ENCODE peak calls at places on chromosomes 13 and 19, in seven cellular contexts. One of them, this sample, is unnamed.

GRCh38 chr13:50999641-51000040 is 90.0 kb downstream of the RNASEH2B start:
- DNase-seq in GM04504: no peak
- DNase-seq in kidney epithelial cell: no peak
- DNase-seq in ELR: no peak
- DNase-seq in GF-D8: no peak
- DNase-seq in activated T-cell treated with anti-CD3 and anti-CD28 coated beads for 48 hours: no peak
- DNase-seq in tibial nerve: no peak
- DNase-seq in this sample: no peak

GRCh38 chr13:107842562-107843180 is 372.7 kb downstream of the LIG4 start:
- DNase-seq in GF-D8: no peak
- DNase-seq in activated T-cell treated with anti-CD3 and anti-CD28 coated beads for 48 hours: no peak
- DNase-seq in GM04504: peak
- DNase-seq in tibial nerve: no peak
- DNase-seq in kidney epithelial cell: peak
- DNase-seq in ELR: peak
- DNase-seq in this sample: no peak

GRCh38 chr13:29849071-29849541 is 1.3 kb downstream of the UBL3 start:
- DNase-seq in GF-D8: peak
- DNase-seq in GM04504: no peak
- DNase-seq in activated T-cell treated with anti-CD3 and anti-CD28 coated beads for 48 hours: peak
- DNase-seq in kidney epithelial cell: no peak
- DNase-seq in ELR: peak
- DNase-seq in tibial nerve: peak
- DNase-seq in this sample: no peak

GRCh38 chr19:35248310-35249145 is at the start of gene LSR:
- DNase-seq in activated T-cell treated with anti-CD3 and anti-CD28 coated beads for 48 hours: peak
- DNase-seq in GF-D8: no peak
- DNase-seq in GM04504: no peak
- DNase-seq in kidney epithelial cell: peak
- DNase-seq in ELR: no peak
- DNase-seq in tibial nerve: no peak
- DNase-seq in this sample: no peak

GRCh38 chr19:5285311-5285710 is 55.3 kb downstream of the PTPRS start:
- DNase-seq in GM04504: no peak
- DNase-seq in GF-D8: no peak
- DNase-seq in tibial nerve: no peak
- DNase-seq in activated T-cell treated with anti-CD3 and anti-CD28 coated beads for 48 hours: no peak
- DNase-seq in ELR: no peak
- DNase-seq in kidney epithelial cell: no peak
- DNase-seq in this sample: no peak

GRCh38 chr19:55437410-55437809 is 5.7 kb downstream of the SHISA7 start:
- DNase-seq in GF-D8: no peak
- DNase-seq in tibial nerve: no peak
- DNase-seq in ELR: peak
- DNase-seq in kidney epithelial cell: no peak
- DNase-seq in activated T-cell treated with anti-CD3 and anti-CD28 coated beads for 48 hours: no peak
- DNase-seq in GM04504: no peak
- DNase-seq in this sample: no peak

GRCh38 chr13:95607363-95607762 is 37.1 kb downstream of the DZIP1 start:
- DNase-seq in activated T-cell treated with anti-CD3 and anti-CD28 coated beads for 48 hours: no peak
- DNase-seq in kidney epithelial cell: peak
- DNase-seq in tibial nerve: no peak
- DNase-seq in GF-D8: no peak
- DNase-seq in ELR: peak
- DNase-seq in GM04504: no peak
- DNase-seq in this sample: no peak

GRCh38 chr13:54150851-54151250 is 1122.2 kb downstream of the OLFM4 start:
- DNase-seq in tibial nerve: no peak
- DNase-seq in GM04504: no peak
- DNase-seq in kidney epithelial cell: no peak
- DNase-seq in ELR: no peak
- DNase-seq in activated T-cell treated with anti-CD3 and anti-CD28 coated beads for 48 hours: no peak
- DNase-seq in GF-D8: no peak
- DNase-seq in this sample: no peak

GRCh38 chr13:111472083-111472482 is 151.6 kb downstream of the TEX29 start:
- DNase-seq in GF-D8: no peak
- DNase-seq in GM04504: no peak
- DNase-seq in ELR: no peak
- DNase-seq in tibial nerve: no peak
- DNase-seq in kidney epithelial cell: no peak
- DNase-seq in activated T-cell treated with anti-CD3 and anti-CD28 coated beads for 48 hours: no peak
- DNase-seq in this sample: no peak